ENCODE peak calls at places on chromosomes 11 and 22, in five cellular contexts. One of them, this sample, is unnamed.

GRCh38 chr11:12598330-12599256 is 75.6 kb upstream of the TEAD1 start:
- DNase-seq in heart left ventricle: no peak
- DNase-seq in HCT116: no peak
- DNase-seq in body of pancreas: no peak
- DNase-seq in IMR-90: peak; percentile 59
- DNase-seq in this sample: no peak

GRCh38 chr22:33240901-33241300 is 182.7 kb upstream of the SYN3 start:
- DNase-seq in body of pancreas: no peak
- DNase-seq in HCT116: no peak
- DNase-seq in heart left ventricle: no peak
- DNase-seq in IMR-90: no peak
- DNase-seq in this sample: no peak

GRCh38 chr11:38791346-38791961 is 2193.4 kb upstream of the RAG2 start:
- DNase-seq in heart left ventricle: peak; percentile 12
- DNase-seq in HCT116: peak; percentile 8
- DNase-seq in IMR-90: peak; percentile 58
- DNase-seq in body of pancreas: peak; percentile 24
- DNase-seq in this sample: no peak

GRCh38 chr11:92838655-92839334 is 130.7 kb upstream of the MTNR1B start:
- DNase-seq in IMR-90: peak; percentile 16
- DNase-seq in heart left ventricle: no peak
- DNase-seq in HCT116: no peak
- DNase-seq in body of pancreas: no peak
- DNase-seq in this sample: no peak

GRCh38 chr11:41403462-41403861 is 56.0 kb downstream of the LRRC4C start:
- DNase-seq in IMR-90: no peak
- DNase-seq in heart left ventricle: no peak
- DNase-seq in HCT116: no peak
- DNase-seq in body of pancreas: no peak
- DNase-seq in this sample: no peak

GRCh38 chr11:123531325-123531724 is 101.3 kb downstream of the GRAMD1B start:
- DNase-seq in body of pancreas: no peak
- DNase-seq in IMR-90: no peak
- DNase-seq in heart left ventricle: no peak
- DNase-seq in HCT116: no peak
- DNase-seq in this sample: no peak

GRCh38 chr22:28332410-28332809 is 347.2 kb downstream of the TTC28 start:
- DNase-seq in body of pancreas: no peak
- DNase-seq in heart left ventricle: no peak
- DNase-seq in IMR-90: peak; percentile 28
- DNase-seq in HCT116: no peak
- DNase-seq in this sample: no peak

GRCh38 chr11:115739121-115739520 is 234.9 kb upstream of the CADM1 start:
- DNase-seq in IMR-90: no peak
- DNase-seq in HCT116: no peak
- DNase-seq in heart left ventricle: no peak
- DNase-seq in body of pancreas: no peak
- DNase-seq in this sample: no peak

GRCh38 chr11:67053896-67054850 is 2.5 kb upstream of the RHOD start:
- DNase-seq in body of pancreas: peak; percentile 68
- DNase-seq in IMR-90: peak; percentile 91
- DNase-seq in heart left ventricle: no peak
- DNase-seq in HCT116: no peak
- DNase-seq in this sample: no peak

GRCh38 chr11:45470151-45471001 is 184.2 kb upstream of the SYT13 start:
- DNase-seq in IMR-90: no peak
- DNase-seq in heart left ventricle: no peak
- DNase-seq in HCT116: no peak
- DNase-seq in body of pancreas: peak; percentile 55
- DNase-seq in this sample: peak; percentile 52

GRCh38 chr11:12754582-12755250 is 80.5 kb downstream of the TEAD1 start:
- DNase-seq in body of pancreas: no peak
- DNase-seq in HCT116: no peak
- DNase-seq in IMR-90: no peak
- DNase-seq in heart left ventricle: no peak
- DNase-seq in this sample: no peak

GRCh38 chr11:15038963-15039362 is 34.4 kb upstream of the CALCB start:
- DNase-seq in IMR-90: peak; percentile 15
- DNase-seq in heart left ventricle: no peak
- DNase-seq in HCT116: peak; percentile 31
- DNase-seq in body of pancreas: no peak
- DNase-seq in this sample: no peak

GRCh38 chr22:26452236-26453016 is 23.4 kb downstream of the ASPHD2 start:
- DNase-seq in body of pancreas: no peak
- DNase-seq in HCT116: no peak
- DNase-seq in heart left ventricle: no peak
- DNase-seq in IMR-90: no peak
- DNase-seq in this sample: no peak

GRCh38 chr22:24466831-24467249 is 28.3 kb upstream of the UPB1 start:
- DNase-seq in HCT116: peak; percentile 6
- DNase-seq in heart left ventricle: peak; percentile 61
- DNase-seq in IMR-90: peak; percentile 74
- DNase-seq in body of pancreas: peak; percentile 20
- DNase-seq in this sample: no peak

GRCh38 chr11:130475426-130476053 is 27.1 kb downstream of the ADAMTS15 start:
- DNase-seq in IMR-90: no peak
- DNase-seq in HCT116: no peak
- DNase-seq in body of pancreas: no peak
- DNase-seq in heart left ventricle: no peak
- DNase-seq in this sample: no peak

GRCh38 chr11:132962026-132962425 is 570.3 kb downstream of the OPCML start:
- DNase-seq in HCT116: no peak
- DNase-seq in body of pancreas: no peak
- DNase-seq in heart left ventricle: no peak
- DNase-seq in IMR-90: peak; percentile 72
- DNase-seq in this sample: no peak

GRCh38 chr22:22720201-22720723 is 75.8 kb downstream of the GGTLC2 start:
- DNase-seq in IMR-90: peak; percentile 34
- DNase-seq in HCT116: peak; percentile 67
- DNase-seq in body of pancreas: no peak
- DNase-seq in heart left ventricle: no peak
- DNase-seq in this sample: no peak

GRCh38 chr11:35746356-35747153 is 84.0 kb downstream of the TRIM44 start:
- DNase-seq in heart left ventricle: no peak
- DNase-seq in HCT116: no peak
- DNase-seq in body of pancreas: no peak
- DNase-seq in IMR-90: peak; percentile 41
- DNase-seq in this sample: no peak

GRCh38 chr11:115452245-115452644 is 52.0 kb downstream of the CADM1 start:
- DNase-seq in IMR-90: no peak
- DNase-seq in body of pancreas: no peak
- DNase-seq in HCT116: no peak
- DNase-seq in heart left ventricle: no peak
- DNase-seq in this sample: no peak

GRCh38 chr11:17514476-17514875 is 29.7 kb downstream of the USH1C start:
- DNase-seq in heart left ventricle: no peak
- DNase-seq in IMR-90: no peak
- DNase-seq in body of pancreas: no peak
- DNase-seq in HCT116: no peak
- DNase-seq in this sample: no peak

GRCh38 chr11:75164318-75164827 is 13.5 kb downstream of the SLCO2B1 start:
- DNase-seq in heart left ventricle: peak; percentile 20
- DNase-seq in body of pancreas: no peak
- DNase-seq in IMR-90: no peak
- DNase-seq in HCT116: no peak
- DNase-seq in this sample: no peak

GRCh38 chr11:2655834-2656622 is 43.8 kb downstream of the KCNQ1OT1 start:
- DNase-seq in body of pancreas: no peak
- DNase-seq in IMR-90: peak; percentile 51
- DNase-seq in heart left ventricle: no peak
- DNase-seq in HCT116: no peak
- DNase-seq in this sample: no peak

GRCh38 chr22:17968126-17968525 is 56.2 kb downstream of the MICAL3 start:
- DNase-seq in body of pancreas: no peak
- DNase-seq in heart left ventricle: no peak
- DNase-seq in IMR-90: no peak
- DNase-seq in HCT116: no peak
- DNase-seq in this sample: peak; percentile 58

GRCh38 chr22:20117656-20118571 is 888 bp upstream of the TRMT2A start:
- DNase-seq in heart left ventricle: no peak
- DNase-seq in IMR-90: peak; percentile 25
- DNase-seq in body of pancreas: peak; percentile 43
- DNase-seq in HCT116: no peak
- DNase-seq in this sample: peak; percentile 92

GRCh38 chr11:109641549-109641948 is 219.6 kb downstream of the C11orf87 start:
- DNase-seq in body of pancreas: no peak
- DNase-seq in heart left ventricle: no peak
- DNase-seq in HCT116: no peak
- DNase-seq in IMR-90: peak; percentile 38
- DNase-seq in this sample: no peak

GRCh38 chr11:73995731-73996130 is 13.1 kb upstream of the UCP2 start:
- DNase-seq in IMR-90: no peak
- DNase-seq in body of pancreas: no peak
- DNase-seq in heart left ventricle: no peak
- DNase-seq in HCT116: no peak
- DNase-seq in this sample: no peak

DNA sequence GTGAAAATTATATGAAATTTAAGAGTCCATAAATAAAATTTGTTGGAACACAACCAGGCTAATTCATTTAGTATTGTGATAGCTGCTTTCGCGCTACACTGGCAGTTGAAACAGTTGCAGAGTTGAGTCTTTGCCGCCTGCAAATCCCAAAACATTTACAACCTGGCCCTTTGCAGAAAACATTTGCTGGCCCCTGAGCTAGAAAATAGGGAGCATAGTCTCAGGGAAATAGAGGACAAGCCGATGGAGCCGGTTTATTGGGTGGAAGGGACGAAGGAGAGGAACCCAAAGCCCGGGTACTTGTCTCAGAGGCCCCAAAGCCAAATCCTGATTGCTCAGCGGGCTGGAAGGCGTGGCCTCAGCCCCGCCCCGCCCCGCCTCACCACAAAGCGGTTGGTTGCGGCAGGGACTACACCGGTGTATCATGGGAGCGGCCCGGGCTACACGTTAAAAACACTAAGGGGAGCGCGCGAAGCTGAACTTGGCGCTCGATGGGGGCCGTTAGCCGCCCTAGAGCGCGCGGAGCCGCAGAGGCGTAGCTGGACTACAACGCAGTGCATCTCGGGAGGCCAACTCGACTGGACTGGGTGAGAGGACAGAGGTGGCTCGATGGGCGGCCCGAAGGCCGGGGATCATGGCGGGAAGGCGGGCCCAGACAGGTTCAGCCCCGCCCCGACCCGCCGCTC is 347 bp upstream of the SAC3D1 start:
- DNase-seq in heart left ventricle: peak; percentile 89
- DNase-seq in IMR-90: peak; percentile 93
- DNase-seq in HCT116: peak; percentile 95
- DNase-seq in body of pancreas: peak; percentile 86
- DNase-seq in this sample: peak; percentile 97
- TF ChIP-seq POLR2A in heart left ventricle: no peak
- TF ChIP-seq POLR2A in IMR-90: no peak
- TF ChIP-seq POLR2A in HCT116: peak; percentile 27
- TF ChIP-seq POLR2A in body of pancreas: peak; percentile 44
- TF ChIP-seq POLR2A in this sample: peak; percentile 3

GRCh38 chr22:47331750-47332149 is 569.3 kb downstream of the TBC1D22A start:
- DNase-seq in body of pancreas: no peak
- DNase-seq in HCT116: no peak
- DNase-seq in IMR-90: no peak
- DNase-seq in heart left ventricle: no peak
- DNase-seq in this sample: no peak
- H3K9me3 ChIP-seq in body of pancreas: no peaks in the 10 kb centered on the region
- H3K9me3 ChIP-seq in HCT116: no peaks in the 10 kb centered on the region
- H3K9me3 ChIP-seq in IMR-90: peaks cover 7% of the 10 kb centered on the region
- H3K9me3 ChIP-seq in heart left ventricle: no peaks in the 10 kb centered on the region
- H3K9me3 ChIP-seq in this sample: peaks cover 11% of the 10 kb centered on the region

GRCh38 chr11:128695539-128696221 is 1.8 kb downstream of the FLI1 start:
- DNase-seq in HCT116: no peak
- DNase-seq in IMR-90: no peak
- DNase-seq in heart left ventricle: no peak
- DNase-seq in body of pancreas: no peak
- DNase-seq in this sample: peak; percentile 87

GRCh38 chr11:128690746-128691091 is 3.2 kb upstream of the FLI1 start:
- DNase-seq in body of pancreas: no peak
- DNase-seq in IMR-90: no peak
- DNase-seq in heart left ventricle: no peak
- DNase-seq in HCT116: no peak
- DNase-seq in this sample: peak; percentile 78

GRCh38 chr11:128691802-128692749 is 1.8 kb upstream of the FLI1 start:
- DNase-seq in IMR-90: no peak
- DNase-seq in heart left ventricle: peak; percentile 24
- DNase-seq in HCT116: no peak
- DNase-seq in body of pancreas: no peak
- DNase-seq in this sample: peak; percentile 79

GRCh38 chr11:128694618-128695481 is 978 bp downstream of the FLI1 start:
- DNase-seq in IMR-90: no peak
- DNase-seq in HCT116: no peak
- DNase-seq in body of pancreas: no peak
- DNase-seq in heart left ventricle: peak; percentile 45
- DNase-seq in this sample: peak; percentile 95

DNA sequence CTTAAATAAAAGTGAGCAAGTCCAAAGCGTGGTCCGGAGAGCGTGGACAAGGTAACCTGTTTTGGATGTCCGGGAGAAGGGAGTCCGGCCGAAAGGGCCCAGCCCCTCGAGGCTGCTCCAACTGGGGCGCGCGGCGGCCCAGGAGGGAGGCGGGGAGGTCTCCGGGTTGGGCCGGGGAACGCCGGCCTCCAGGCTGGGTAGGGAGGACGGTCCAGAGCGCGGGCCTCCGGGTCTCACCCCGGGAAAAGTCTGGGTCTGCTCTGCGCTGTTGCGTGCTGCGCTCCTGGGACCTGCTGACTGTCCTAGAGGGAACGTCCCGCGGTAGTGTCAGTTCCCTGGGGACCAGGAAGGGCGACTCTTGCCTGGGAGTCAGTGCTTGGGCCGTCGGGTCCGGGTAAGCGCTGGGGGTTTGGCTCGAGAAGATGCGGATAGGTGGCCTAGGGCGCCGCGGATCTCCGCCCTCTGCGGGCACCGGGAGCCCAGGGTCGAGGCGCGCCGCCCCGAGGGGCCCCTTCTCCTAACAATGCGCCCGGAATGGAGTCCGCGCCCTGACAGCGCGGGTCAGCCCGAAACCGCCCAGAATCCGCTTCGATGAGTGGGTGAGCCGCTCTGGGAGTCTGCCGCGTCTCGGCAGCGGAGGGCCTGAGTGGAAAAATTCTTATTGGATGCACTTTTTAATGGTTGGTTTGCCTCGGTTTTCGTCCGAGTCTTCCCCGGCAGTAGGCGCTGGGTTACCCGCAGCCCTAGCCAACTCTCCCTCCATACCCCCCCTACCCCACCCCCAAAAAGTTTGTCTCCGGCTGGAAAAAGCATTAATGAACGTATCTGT is 908 bp upstream of the FLI1 start:
- DNase-seq in body of pancreas: no peak
- DNase-seq in IMR-90: no peak
- DNase-seq in heart left ventricle: peak; percentile 50
- DNase-seq in HCT116: no peak
- DNase-seq in this sample: peak; percentile 92
- TF ChIP-seq POLR2A in body of pancreas: no peak
- TF ChIP-seq POLR2A in IMR-90: peak; percentile 45
- TF ChIP-seq POLR2A in heart left ventricle: no peak
- TF ChIP-seq POLR2A in HCT116: no peak
- TF ChIP-seq POLR2A in this sample: no peak

DNA sequence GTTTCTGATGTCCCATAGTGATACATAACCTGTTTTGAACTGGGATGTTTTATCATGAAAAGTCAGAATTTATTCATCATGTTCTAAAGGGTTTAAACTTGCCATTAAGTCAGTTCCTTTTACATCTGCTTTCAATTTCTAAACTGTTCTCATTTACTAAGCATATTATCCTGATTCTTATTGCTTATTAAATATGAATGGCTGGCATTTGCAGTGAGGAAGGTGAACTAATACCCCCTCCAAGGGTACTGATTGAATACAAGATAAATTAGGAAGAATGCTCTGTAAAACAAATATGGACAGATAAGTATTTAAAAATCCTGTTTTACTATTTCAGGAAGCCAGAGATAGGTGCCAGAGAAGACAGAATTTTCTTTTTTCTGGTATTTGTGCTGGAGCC is 70.8 kb upstream of the HORMAD2 start:
- DNase-seq in HCT116: no peak
- DNase-seq in IMR-90: no peak
- DNase-seq in heart left ventricle: no peak
- DNase-seq in body of pancreas: no peak
- DNase-seq in this sample: no peak
- H3K9me3 ChIP-seq in HCT116: no peaks in the 10 kb centered on the region
- H3K9me3 ChIP-seq in IMR-90: no peaks in the 10 kb centered on the region
- H3K9me3 ChIP-seq in heart left ventricle: no peaks in the 10 kb centered on the region
- H3K9me3 ChIP-seq in body of pancreas: no peaks in the 10 kb centered on the region
- H3K9me3 ChIP-seq in this sample: no peaks in the 10 kb centered on the region

This sample was measured in spleen.